ENCODE peak calls at places on chromosomes 16 and 17, in four cellular contexts. One of them, this sample, is unnamed.

GRCh38 chr17:43341705-43342600 is 56.8 kb upstream of the ARL4D start:
- DNase-seq in K562: no peak
- DNase-seq in HepG2: no peak
- DNase-seq in GM12878: no peak
- DNase-seq in this sample: no peak

GRCh38 chr17:47317119-47317518 is 6.6 kb upstream of the EFCAB13 start:
- DNase-seq in HepG2: no peak
- DNase-seq in K562: no peak
- DNase-seq in GM12878: no peak
- DNase-seq in this sample: no peak

GRCh38 chr17:29769225-29769624 is 146.5 kb upstream of the CORO6 start:
- DNase-seq in K562: no peak
- DNase-seq in HepG2: no peak
- DNase-seq in GM12878: no peak
- DNase-seq in this sample: no peak

GRCh38 chr17:36503456-36504155 is 17.1 kb downstream of the ZNHIT3 start:
- DNase-seq in K562: no peak
- DNase-seq in HepG2: no peak
- DNase-seq in GM12878: no peak
- DNase-seq in this sample: no peak

GRCh38 chr16:79982356-79982755 is 381.8 kb upstream of the MAF start:
- DNase-seq in K562: no peak
- DNase-seq in HepG2: no peak
- DNase-seq in GM12878: no peak
- DNase-seq in this sample: no peak

GRCh38 chr17:78919816-78920516 is 5.2 kb downstream of the TIMP2 start:
- DNase-seq in HepG2: no peak
- DNase-seq in K562: no peak
- DNase-seq in GM12878: no peak
- DNase-seq in this sample: no peak

GRCh38 chr17:48646183-48647102 is 20.3 kb upstream of the HOXB9 start:
- DNase-seq in K562: peak
- DNase-seq in GM12878: no peak
- DNase-seq in HepG2: no peak
- DNase-seq in this sample: peak

GRCh38 chr17:60640503-60640902 is 37.1 kb upstream of the BCAS3 start:
- DNase-seq in K562: peak
- DNase-seq in GM12878: no peak
- DNase-seq in HepG2: peak
- DNase-seq in this sample: no peak

GRCh38 chr16:66274335-66275110 is 92.0 kb upstream of the CDH5 start:
- DNase-seq in K562: peak
- DNase-seq in GM12878: no peak
- DNase-seq in HepG2: peak
- DNase-seq in this sample: no peak

GRCh38 chr17:10217916-10218315 is 19.5 kb upstream of the GAS7 start:
- DNase-seq in GM12878: peak
- DNase-seq in HepG2: no peak
- DNase-seq in K562: no peak
- DNase-seq in this sample: no peak

GRCh38 chr17:17139972-17140589 is 66.1 kb downstream of the PLD6 start:
- DNase-seq in K562: no peak
- DNase-seq in HepG2: no peak
- DNase-seq in GM12878: no peak
- DNase-seq in this sample: peak

GRCh38 chr17:63842173-63842539 is 329 bp downstream of the SMARCD2 start:
- DNase-seq in HepG2: no peak
- DNase-seq in GM12878: no peak
- DNase-seq in K562: no peak
- DNase-seq in this sample: peak

GRCh38 chr17:1000597-1001490 is 3.9 kb downstream of the TIMM22 start:
- DNase-seq in K562: no peak
- DNase-seq in GM12878: no peak
- DNase-seq in HepG2: peak
- DNase-seq in this sample: no peak

GRCh38 chr17:78839762-78840529 is 668 bp downstream of the USP36 start:
- DNase-seq in GM12878: no peak
- DNase-seq in HepG2: peak
- DNase-seq in K562: peak
- DNase-seq in this sample: no peak

GRCh38 chr16:85479972-85480726 is 133.0 kb upstream of the GSE1 start:
- DNase-seq in GM12878: no peak
- DNase-seq in K562: no peak
- DNase-seq in HepG2: no peak
- DNase-seq in this sample: peak

GRCh38 chr16:21950782-21951521 is 2.2 kb upstream of the UQCRC2 start:
- DNase-seq in K562: peak
- DNase-seq in GM12878: no peak
- DNase-seq in HepG2: peak
- DNase-seq in this sample: no peak

GRCh38 chr16:78034530-78034929 is 12.2 kb downstream of the CLEC3A start:
- DNase-seq in GM12878: no peak
- DNase-seq in HepG2: no peak
- DNase-seq in K562: no peak
- DNase-seq in this sample: no peak

GRCh38 chr16:10514369-10515055 is 65.9 kb downstream of the EMP2 start:
- DNase-seq in GM12878: no peak
- DNase-seq in K562: peak
- DNase-seq in HepG2: peak
- DNase-seq in this sample: peak

GRCh38 chr16:78460428-78460827 is 361.0 kb downstream of the WWOX start:
- DNase-seq in K562: no peak
- DNase-seq in HepG2: peak
- DNase-seq in GM12878: no peak
- DNase-seq in this sample: no peak

GRCh38 chr16:69181-69580 is 3.2 kb downstream of the RHBDF1 start:
- DNase-seq in GM12878: no peak
- DNase-seq in HepG2: no peak
- DNase-seq in K562: no peak
- DNase-seq in this sample: no peak

GRCh38 chr17:82668631-82669099 is 20.4 kb upstream of the WDR45B start:
- DNase-seq in K562: peak
- DNase-seq in GM12878: no peak
- DNase-seq in HepG2: peak
- DNase-seq in this sample: peak

GRCh38 chr17:18981642-18982424 is 22.7 kb downstream of the FAM83G start:
- DNase-seq in GM12878: no peak
- DNase-seq in HepG2: peak
- DNase-seq in K562: peak
- DNase-seq in this sample: no peak

GRCh38 chr16:24010440-24011089 is 174.8 kb downstream of the PRKCB start:
- DNase-seq in K562: peak
- DNase-seq in HepG2: peak
- DNase-seq in GM12878: peak
- DNase-seq in this sample: peak

GRCh38 chr16:1117169-1117900 is 21.3 kb upstream of the C1QTNF8 start:
- DNase-seq in HepG2: no peak
- DNase-seq in K562: no peak
- DNase-seq in GM12878: no peak
- DNase-seq in this sample: no peak

GRCh38 chr17:14749269-14749668 is 448.4 kb downstream of the HS3ST3B1 start:
- DNase-seq in GM12878: no peak
- DNase-seq in HepG2: no peak
- DNase-seq in K562: no peak
- DNase-seq in this sample: no peak

GRCh38 chr16:67933805-67934204 is 2.1 kb upstream of the CTRL start:
- DNase-seq in HepG2: no peak
- DNase-seq in GM12878: no peak
- DNase-seq in K562: no peak
- DNase-seq in this sample: no peak

GRCh38 chr17:27762527-27763305 is 37.6 kb downstream of the NOS2 start:
- DNase-seq in HepG2: no peak
- DNase-seq in K562: peak
- DNase-seq in GM12878: no peak
- DNase-seq in this sample: peak

GRCh38 chr16:69926241-69926640 is 24.9 kb upstream of the CLEC18A start:
- DNase-seq in HepG2: no peak
- DNase-seq in GM12878: no peak
- DNase-seq in K562: no peak
- DNase-seq in this sample: no peak

GRCh38 chr16:69924041-69924775 is 26.9 kb upstream of the CLEC18A start:
- DNase-seq in HepG2: no peak
- DNase-seq in K562: no peak
- DNase-seq in GM12878: no peak
- DNase-seq in this sample: no peak

GRCh38 chr16:69927056-69927757 is 23.9 kb upstream of the CLEC18A start:
- DNase-seq in K562: no peak
- DNase-seq in GM12878: no peak
- DNase-seq in HepG2: peak
- DNase-seq in this sample: no peak

GRCh38 chr16:69925311-69925710 is 25.8 kb upstream of the CLEC18A start:
- DNase-seq in K562: no peak
- DNase-seq in HepG2: no peak
- DNase-seq in GM12878: no peak
- DNase-seq in this sample: no peak

DNA sequence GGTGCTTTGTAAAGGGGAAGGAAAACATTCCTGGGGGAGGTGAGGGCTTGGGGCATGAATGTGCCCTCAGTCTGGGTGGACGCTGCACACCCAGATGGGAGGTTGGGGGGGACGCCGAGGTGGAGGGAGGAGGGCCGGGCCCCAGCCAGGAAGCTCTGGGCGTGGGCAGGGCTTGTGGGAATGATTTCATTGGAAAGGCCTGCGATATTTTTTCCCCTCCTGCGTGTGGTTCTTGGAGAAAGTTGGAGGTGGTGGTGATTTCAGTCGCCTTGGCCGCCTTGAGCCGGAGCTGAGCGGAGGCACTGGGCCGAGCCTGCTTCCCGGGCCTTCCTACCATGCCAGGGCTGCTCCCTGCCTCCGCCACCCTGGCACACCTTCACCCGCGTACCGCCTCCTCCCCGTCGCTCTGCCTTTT is 26.4 kb upstream of the CLEC18A start:
- DNase-seq in K562: no peak
- DNase-seq in GM12878: no peak
- DNase-seq in HepG2: peak
- DNase-seq in this sample: no peak
- TF ChIP-seq TCF7 in K562: no peak
- TF ChIP-seq TCF7 in GM12878: no peak
- TF ChIP-seq TCF7 in HepG2: no peak
- TF ChIP-seq TCF7 in this sample: no peak

DNA sequence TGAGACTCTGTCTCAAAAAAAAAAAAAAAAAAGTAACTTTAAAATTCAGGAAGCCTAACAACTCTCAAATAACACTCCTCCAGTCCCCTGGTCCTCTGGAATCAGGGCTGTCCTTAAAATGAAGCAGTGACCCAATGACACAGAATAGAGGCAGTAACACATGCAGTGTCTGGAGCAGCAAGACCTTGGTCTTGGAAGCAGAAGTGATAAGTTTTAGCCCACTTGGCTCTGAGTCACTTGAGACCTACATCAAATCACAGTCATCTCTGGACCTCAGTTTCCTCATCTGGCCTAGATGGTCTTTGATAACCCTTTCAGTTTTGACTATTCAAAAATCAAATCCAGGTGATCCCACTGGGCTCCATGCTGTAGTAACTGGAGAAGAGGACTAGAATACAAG is 39.0 kb downstream of the LYRM1 start:
- DNase-seq in K562: no peak
- DNase-seq in HepG2: no peak
- DNase-seq in GM12878: no peak
- DNase-seq in this sample: no peak
- TF ChIP-seq TCF7 in K562: no peak
- TF ChIP-seq TCF7 in HepG2: no peak
- TF ChIP-seq TCF7 in GM12878: no peak
- TF ChIP-seq TCF7 in this sample: no peak

DNA sequence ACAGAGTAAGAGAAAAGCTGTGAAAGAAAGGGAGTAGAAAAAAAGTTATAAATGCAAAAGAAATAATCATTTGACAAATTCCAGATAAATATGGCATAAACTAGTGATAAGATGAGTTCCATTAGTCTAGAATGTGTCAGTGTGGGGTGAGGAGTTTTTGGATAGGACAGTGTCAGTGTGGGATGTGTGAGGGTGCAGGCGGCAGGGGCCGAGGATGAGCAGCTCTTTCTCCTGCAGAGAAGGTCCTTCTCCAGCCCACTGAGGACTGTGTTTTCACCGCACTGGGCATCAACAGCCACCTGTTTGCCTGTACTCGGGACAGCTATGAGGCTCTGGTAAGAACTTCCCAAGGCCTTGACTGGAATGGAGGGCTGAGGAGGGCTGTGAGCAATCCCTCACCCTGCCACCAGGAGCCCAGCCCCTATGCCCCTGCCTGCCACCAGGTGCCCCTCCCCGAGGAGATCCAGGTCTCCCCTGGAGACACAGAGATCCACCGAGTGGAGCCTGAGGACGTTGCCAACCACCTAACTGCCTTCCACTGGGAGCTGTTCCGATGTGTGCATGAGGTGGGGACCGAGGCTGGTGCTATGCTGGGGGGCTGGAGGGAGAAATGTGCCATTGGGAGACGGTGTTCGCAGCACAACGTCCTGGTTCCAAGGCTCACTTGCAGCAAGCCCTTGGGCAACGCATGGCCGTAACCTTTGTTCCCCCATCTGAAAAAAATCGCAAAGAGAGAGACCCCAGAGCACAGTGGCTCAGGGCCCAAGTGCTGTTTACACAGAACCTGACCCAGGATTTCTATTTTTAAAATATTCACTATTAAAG is 13.1 kb downstream of the RAPGEFL1 start:
- DNase-seq in K562: no peak
- DNase-seq in GM12878: no peak
- DNase-seq in HepG2: peak
- DNase-seq in this sample: peak
- TF ChIP-seq TCF7 in K562: no peak
- TF ChIP-seq TCF7 in GM12878: no peak
- TF ChIP-seq TCF7 in HepG2: no peak
- TF ChIP-seq TCF7 in this sample: no peak

GRCh38 chr17:4818276-4818675 is 11.3 kb downstream of the PLD2 start:
- DNase-seq in GM12878: no peak
- DNase-seq in K562: peak
- DNase-seq in HepG2: no peak
- DNase-seq in this sample: peak
- TF ChIP-seq TCF7 in GM12878: no peak
- TF ChIP-seq TCF7 in K562: no peak
- TF ChIP-seq TCF7 in HepG2: no peak
- TF ChIP-seq TCF7 in this sample: no peak

DNA sequence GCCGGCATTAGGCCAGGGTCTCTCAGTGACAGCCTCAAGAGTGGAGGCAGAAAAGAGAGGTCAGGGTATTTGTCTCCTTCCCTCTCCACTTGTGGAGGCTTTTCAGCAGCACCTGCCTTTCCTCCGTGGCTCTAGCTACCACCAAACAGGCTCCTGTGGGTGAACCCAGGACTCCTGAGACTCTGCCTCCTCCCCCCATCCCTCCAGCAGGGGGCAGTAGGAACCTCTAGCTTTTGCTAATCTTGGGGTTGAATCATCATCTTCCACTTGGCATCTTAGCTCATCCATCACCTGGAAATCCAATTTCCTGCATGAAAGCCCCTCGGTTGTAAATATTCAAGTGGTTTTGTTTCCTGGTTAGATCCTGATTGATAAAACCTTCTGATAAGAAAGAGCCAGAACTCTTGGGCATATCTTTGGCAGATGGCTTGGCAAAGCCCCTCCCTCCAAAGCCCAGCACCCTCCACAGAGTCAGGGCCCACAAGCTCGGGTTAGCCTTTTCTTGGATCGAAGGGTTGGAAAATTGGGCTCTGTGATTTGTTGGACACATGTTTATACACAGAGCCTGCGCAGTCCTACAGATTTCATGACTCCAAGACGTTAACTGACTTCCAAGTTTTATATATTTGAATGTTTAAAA is 322.1 kb downstream of the MAP2K4 start:
- DNase-seq in HepG2: no peak
- DNase-seq in GM12878: no peak
- DNase-seq in K562: peak
- DNase-seq in this sample: peak
- TF ChIP-seq TCF7 in HepG2: no peak
- TF ChIP-seq TCF7 in GM12878: no peak
- TF ChIP-seq TCF7 in K562: no peak
- TF ChIP-seq TCF7 in this sample: no peak